ENCODE peak calls at places on chromosomes 13 and 19, in five cellular contexts. One of them, this sample, is unnamed.

GRCh38 chr13:29503041-29503837 is 92.2 kb downstream of the SLC7A1 start:
- DNase-seq in adipocyte: peak; percentile 34
- DNase-seq in K562: peak; percentile 41
- DNase-seq in neuronal stem cell: no peak
- DNase-seq in fibroblast of lung: peak; percentile 43
- DNase-seq in this sample: no peak

GRCh38 chr13:110116072-110116487 is 190.9 kb downstream of the COL4A1 start:
- DNase-seq in fibroblast of lung: no peak
- DNase-seq in K562: peak; percentile 74
- DNase-seq in adipocyte: peak; percentile 83
- DNase-seq in neuronal stem cell: peak; percentile 61
- DNase-seq in this sample: no peak

GRCh38 chr13:101346942-101347728 is 69.2 kb downstream of the NALCN start:
- DNase-seq in fibroblast of lung: peak; percentile 60
- DNase-seq in neuronal stem cell: no peak
- DNase-seq in K562: no peak
- DNase-seq in adipocyte: peak; percentile 10
- DNase-seq in this sample: no peak

GRCh38 chr13:71634605-71635443 is 232.2 kb downstream of the DACH1 start:
- DNase-seq in K562: no peak
- DNase-seq in adipocyte: no peak
- DNase-seq in fibroblast of lung: no peak
- DNase-seq in neuronal stem cell: no peak
- DNase-seq in this sample: no peak

GRCh38 chr13:59261928-59262488 is 901.7 kb downstream of the DIAPH3 start:
- DNase-seq in neuronal stem cell: no peak
- DNase-seq in adipocyte: no peak
- DNase-seq in fibroblast of lung: no peak
- DNase-seq in K562: no peak
- DNase-seq in this sample: no peak

GRCh38 chr13:77563110-77563509 is 27.6 kb downstream of the SCEL start:
- DNase-seq in neuronal stem cell: no peak
- DNase-seq in adipocyte: peak; percentile 63
- DNase-seq in fibroblast of lung: peak; percentile 41
- DNase-seq in K562: no peak
- DNase-seq in this sample: no peak

GRCh38 chr19:4390862-4391693 is 9.3 kb downstream of the SH3GL1 start:
- DNase-seq in fibroblast of lung: peak; percentile 32
- DNase-seq in adipocyte: no peak
- DNase-seq in neuronal stem cell: no peak
- DNase-seq in K562: no peak
- DNase-seq in this sample: no peak

GRCh38 chr19:7811989-7812388 is 18.0 kb upstream of the EVI5L start:
- DNase-seq in fibroblast of lung: no peak
- DNase-seq in K562: no peak
- DNase-seq in adipocyte: no peak
- DNase-seq in neuronal stem cell: no peak
- DNase-seq in this sample: no peak

GRCh38 chr19:55369651-55370304 is 485 bp downstream of the IL11 start:
- DNase-seq in neuronal stem cell: peak; percentile 63
- DNase-seq in K562: peak; percentile 91
- DNase-seq in fibroblast of lung: peak; percentile 79
- DNase-seq in adipocyte: peak; percentile 83
- DNase-seq in this sample: peak; percentile 49

GRCh38 chr19:5948697-5949564 is 29.0 kb downstream of the RANBP3 start:
- DNase-seq in fibroblast of lung: no peak
- DNase-seq in neuronal stem cell: no peak
- DNase-seq in adipocyte: no peak
- DNase-seq in K562: no peak
- DNase-seq in this sample: no peak

GRCh38 chr13:104953588-104953987 is 1581.9 kb downstream of the EFNB2 start:
- DNase-seq in neuronal stem cell: no peak
- DNase-seq in K562: no peak
- DNase-seq in fibroblast of lung: no peak
- DNase-seq in adipocyte: peak; percentile 91
- DNase-seq in this sample: no peak

GRCh38 chr13:85519363-85519762 is 279.9 kb downstream of the SLITRK6 start:
- DNase-seq in neuronal stem cell: no peak
- DNase-seq in K562: no peak
- DNase-seq in adipocyte: no peak
- DNase-seq in fibroblast of lung: no peak
- DNase-seq in this sample: no peak

GRCh38 chr19:41870401-41870873 is 6.6 kb upstream of the CD79A start:
- DNase-seq in neuronal stem cell: no peak
- DNase-seq in adipocyte: peak; percentile 19
- DNase-seq in fibroblast of lung: peak; percentile 79
- DNase-seq in K562: no peak
- DNase-seq in this sample: no peak

GRCh38 chr19:32104465-32105235 is 240.8 kb upstream of the ZNF507 start:
- DNase-seq in K562: no peak
- DNase-seq in fibroblast of lung: peak; percentile 50
- DNase-seq in adipocyte: no peak
- DNase-seq in neuronal stem cell: no peak
- DNase-seq in this sample: no peak

GRCh38 chr13:47332149-47332548 is 435.3 kb upstream of the HTR2A start:
- DNase-seq in K562: no peak
- DNase-seq in fibroblast of lung: peak; percentile 47
- DNase-seq in adipocyte: peak; percentile 13
- DNase-seq in neuronal stem cell: no peak
- DNase-seq in this sample: no peak

GRCh38 chr13:95842898-95843297 is 166.0 kb downstream of the DNAJC3 start:
- DNase-seq in fibroblast of lung: no peak
- DNase-seq in neuronal stem cell: no peak
- DNase-seq in adipocyte: no peak
- DNase-seq in K562: no peak
- DNase-seq in this sample: no peak

GRCh38 chr13:92727118-92727517 is 499.5 kb upstream of the GPC6 start:
- DNase-seq in K562: no peak
- DNase-seq in neuronal stem cell: no peak
- DNase-seq in adipocyte: no peak
- DNase-seq in fibroblast of lung: no peak
- DNase-seq in this sample: no peak
- H3K9ac ChIP-seq in K562: no peak overlapping the region
- H3K9ac ChIP-seq in neuronal stem cell: no peak overlapping the region
- H3K9ac ChIP-seq in adipocyte: no peak overlapping the region
- H3K9ac ChIP-seq in fibroblast of lung: no peak overlapping the region
- H3K9ac ChIP-seq in this sample: no peak overlapping the region

GRCh38 chr19:12610540-12611360 is at the start of the genes ZNF490 and ZNF791:
- DNase-seq in adipocyte: peak; percentile 100
- DNase-seq in neuronal stem cell: peak; percentile 97
- DNase-seq in fibroblast of lung: peak; percentile 96
- DNase-seq in K562: peak; percentile 97
- DNase-seq in this sample: peak; percentile 95
- H3K9ac ChIP-seq in adipocyte: peak within 1 kb of the TSS; percentile 99
- H3K9ac ChIP-seq in neuronal stem cell: peak within 1 kb of the TSS; percentile 99
- H3K9ac ChIP-seq in fibroblast of lung: peak within 1 kb of the TSS; percentile 95
- H3K9ac ChIP-seq in K562: peak within 1 kb of the TSS; percentile 82
- H3K9ac ChIP-seq in this sample: peak within 1 kb of the TSS; percentile 100

DNA sequence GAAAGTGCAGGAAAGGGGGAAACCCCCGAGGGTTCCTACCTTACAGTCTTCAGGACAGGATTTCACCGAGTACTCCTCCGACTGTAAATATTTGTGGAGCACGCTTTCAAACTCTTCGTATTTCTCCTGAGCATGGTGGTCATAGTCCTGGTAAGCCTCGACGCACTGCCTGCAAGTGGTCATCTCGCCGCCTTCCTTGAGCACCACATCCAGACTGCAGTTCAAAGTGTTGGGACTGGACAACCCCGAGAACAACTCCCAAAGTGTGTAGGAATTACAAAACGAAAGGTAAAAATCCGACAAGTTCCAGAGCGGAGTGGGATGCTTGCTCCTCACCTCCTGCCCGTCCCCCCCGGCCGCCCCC is 349.7 kb downstream of the LIG4 start:
- DNase-seq in adipocyte: no peak
- DNase-seq in neuronal stem cell: no peak
- DNase-seq in fibroblast of lung: peak; percentile 32
- DNase-seq in K562: no peak
- DNase-seq in this sample: no peak
- H3K9ac ChIP-seq in adipocyte: no peak overlapping the region
- H3K9ac ChIP-seq in neuronal stem cell: peak overlapping the region; percentile 82
- H3K9ac ChIP-seq in fibroblast of lung: no peak overlapping the region
- H3K9ac ChIP-seq in K562: no peak overlapping the region
- H3K9ac ChIP-seq in this sample: no peak overlapping the region

GRCh38 chr19:18051887-18052286 is 34.8 kb downstream of the IL12RB1 start:
- DNase-seq in K562: no peak
- DNase-seq in adipocyte: no peak
- DNase-seq in neuronal stem cell: no peak
- DNase-seq in fibroblast of lung: no peak
- DNase-seq in this sample: no peak
- H3K9ac ChIP-seq in K562: no peak overlapping the region
- H3K9ac ChIP-seq in adipocyte: no peak overlapping the region
- H3K9ac ChIP-seq in neuronal stem cell: no peak overlapping the region
- H3K9ac ChIP-seq in fibroblast of lung: no peak overlapping the region
- H3K9ac ChIP-seq in this sample: no peak overlapping the region

GRCh38 chr13:113929628-113930615 is 44.0 kb downstream of the C13orf46 start:
- DNase-seq in adipocyte: no peak
- DNase-seq in K562: no peak
- DNase-seq in fibroblast of lung: no peak
- DNase-seq in neuronal stem cell: no peak
- DNase-seq in this sample: no peak
- H3K9ac ChIP-seq in adipocyte: peak overlapping the region; percentile 68
- H3K9ac ChIP-seq in K562: no peak overlapping the region
- H3K9ac ChIP-seq in fibroblast of lung: no peak overlapping the region
- H3K9ac ChIP-seq in neuronal stem cell: no peak overlapping the region
- H3K9ac ChIP-seq in this sample: no peak overlapping the region

This sample was measured in NT2/D1.